ENCODE peak calls at places on chromosome 9, in nine cellular contexts. One of them, this sample, is unnamed.
A peak's percentile ranks its signal among the peaks of the same experiment; 100 is the strongest.

GRCh38 chr9:105842023-105842644 is 147.8 kb downstream of the TMEM38B start:
- DNase-seq in stimulated activated CD8-positive, alpha-beta memory T cell treated with anti-CD3 and anti-CD28 coated beads, Interleukin-2, amount 100 ng/mL, for 48 hours: no peak
- DNase-seq in NCI-H2081: peak; percentile 34
- DNase-seq in activated CD4-positive, alpha-beta T cell treated with anti-CD3 and anti-CD28 coated beads for 36 hours: peak; percentile 54
- DNase-seq in smooth muscle cell of the brain vasculature: no peak
- DNase-seq in adrenal gland: peak; percentile 25
- DNase-seq in GM10248: peak; percentile 50
- DNase-seq in stimulated activated CD4-positive, alpha-beta T cell treated with anti-CD3 and anti-CD28 coated beads, Interleukin-1b, Interleukin-23, amount 100 ng/mL, for 48 hours: peak; percentile 13
- DNase-seq in NCI-H774: no peak
- DNase-seq in this sample: no peak

GRCh38 chr9:128101690-128102089 is 25.8 kb downstream of the PTGES2 start:
- DNase-seq in stimulated activated CD8-positive, alpha-beta memory T cell treated with anti-CD3 and anti-CD28 coated beads, Interleukin-2, amount 100 ng/mL, for 48 hours: no peak
- DNase-seq in NCI-H2081: no peak
- DNase-seq in activated CD4-positive, alpha-beta T cell treated with anti-CD3 and anti-CD28 coated beads for 36 hours: no peak
- DNase-seq in smooth muscle cell of the brain vasculature: no peak
- DNase-seq in adrenal gland: no peak
- DNase-seq in GM10248: no peak
- DNase-seq in stimulated activated CD4-positive, alpha-beta T cell treated with anti-CD3 and anti-CD28 coated beads, Interleukin-1b, Interleukin-23, amount 100 ng/mL, for 48 hours: no peak
- DNase-seq in NCI-H774: no peak
- DNase-seq in this sample: no peak

GRCh38 chr9:131738293-131738692 is 1.6 kb downstream of the RAPGEF1 start:
- DNase-seq in stimulated activated CD8-positive, alpha-beta memory T cell treated with anti-CD3 and anti-CD28 coated beads, Interleukin-2, amount 100 ng/mL, for 48 hours: no peak
- DNase-seq in NCI-H2081: no peak
- DNase-seq in activated CD4-positive, alpha-beta T cell treated with anti-CD3 and anti-CD28 coated beads for 36 hours: no peak
- DNase-seq in smooth muscle cell of the brain vasculature: no peak
- DNase-seq in adrenal gland: no peak
- DNase-seq in GM10248: no peak
- DNase-seq in stimulated activated CD4-positive, alpha-beta T cell treated with anti-CD3 and anti-CD28 coated beads, Interleukin-1b, Interleukin-23, amount 100 ng/mL, for 48 hours: no peak
- DNase-seq in NCI-H774: no peak
- DNase-seq in this sample: no peak

GRCh38 chr9:97758334-97758916 is 61.3 kb upstream of the XPA start:
- DNase-seq in stimulated activated CD8-positive, alpha-beta memory T cell treated with anti-CD3 and anti-CD28 coated beads, Interleukin-2, amount 100 ng/mL, for 48 hours: no peak
- DNase-seq in NCI-H2081: no peak
- DNase-seq in activated CD4-positive, alpha-beta T cell treated with anti-CD3 and anti-CD28 coated beads for 36 hours: no peak
- DNase-seq in smooth muscle cell of the brain vasculature: no peak
- DNase-seq in adrenal gland: no peak
- DNase-seq in GM10248: no peak
- DNase-seq in stimulated activated CD4-positive, alpha-beta T cell treated with anti-CD3 and anti-CD28 coated beads, Interleukin-1b, Interleukin-23, amount 100 ng/mL, for 48 hours: no peak
- DNase-seq in NCI-H774: no peak
- DNase-seq in this sample: no peak

GRCh38 chr9:36993933-36994764 is 39.9 kb downstream of the PAX5 start:
- DNase-seq in stimulated activated CD8-positive, alpha-beta memory T cell treated with anti-CD3 and anti-CD28 coated beads, Interleukin-2, amount 100 ng/mL, for 48 hours: no peak
- DNase-seq in NCI-H2081: no peak
- DNase-seq in activated CD4-positive, alpha-beta T cell treated with anti-CD3 and anti-CD28 coated beads for 36 hours: no peak
- DNase-seq in smooth muscle cell of the brain vasculature: no peak
- DNase-seq in adrenal gland: no peak
- DNase-seq in GM10248: peak; percentile 81
- DNase-seq in stimulated activated CD4-positive, alpha-beta T cell treated with anti-CD3 and anti-CD28 coated beads, Interleukin-1b, Interleukin-23, amount 100 ng/mL, for 48 hours: no peak
- DNase-seq in NCI-H774: no peak
- DNase-seq in this sample: no peak

GRCh38 chr9:125106285-125106893 is 36.9 kb downstream of the SCAI start:
- DNase-seq in stimulated activated CD8-positive, alpha-beta memory T cell treated with anti-CD3 and anti-CD28 coated beads, Interleukin-2, amount 100 ng/mL, for 48 hours: no peak
- DNase-seq in NCI-H2081: no peak
- DNase-seq in activated CD4-positive, alpha-beta T cell treated with anti-CD3 and anti-CD28 coated beads for 36 hours: no peak
- DNase-seq in smooth muscle cell of the brain vasculature: no peak
- DNase-seq in adrenal gland: no peak
- DNase-seq in GM10248: no peak
- DNase-seq in stimulated activated CD4-positive, alpha-beta T cell treated with anti-CD3 and anti-CD28 coated beads, Interleukin-1b, Interleukin-23, amount 100 ng/mL, for 48 hours: no peak
- DNase-seq in NCI-H774: no peak
- DNase-seq in this sample: no peak

GRCh38 chr9:81874926-81875325 is 53.3 kb upstream of the SPATA31D4 start:
- DNase-seq in stimulated activated CD8-positive, alpha-beta memory T cell treated with anti-CD3 and anti-CD28 coated beads, Interleukin-2, amount 100 ng/mL, for 48 hours: no peak
- DNase-seq in NCI-H2081: no peak
- DNase-seq in activated CD4-positive, alpha-beta T cell treated with anti-CD3 and anti-CD28 coated beads for 36 hours: no peak
- DNase-seq in smooth muscle cell of the brain vasculature: peak; percentile 67
- DNase-seq in adrenal gland: no peak
- DNase-seq in GM10248: no peak
- DNase-seq in stimulated activated CD4-positive, alpha-beta T cell treated with anti-CD3 and anti-CD28 coated beads, Interleukin-1b, Interleukin-23, amount 100 ng/mL, for 48 hours: no peak
- DNase-seq in NCI-H774: no peak
- DNase-seq in this sample: no peak

GRCh38 chr9:96169488-96169887 is 132.5 kb downstream of the HSD17B3 start:
- DNase-seq in stimulated activated CD8-positive, alpha-beta memory T cell treated with anti-CD3 and anti-CD28 coated beads, Interleukin-2, amount 100 ng/mL, for 48 hours: no peak
- DNase-seq in NCI-H2081: peak; percentile 8
- DNase-seq in activated CD4-positive, alpha-beta T cell treated with anti-CD3 and anti-CD28 coated beads for 36 hours: no peak
- DNase-seq in smooth muscle cell of the brain vasculature: peak; percentile 70
- DNase-seq in adrenal gland: peak; percentile 39
- DNase-seq in GM10248: no peak
- DNase-seq in stimulated activated CD4-positive, alpha-beta T cell treated with anti-CD3 and anti-CD28 coated beads, Interleukin-1b, Interleukin-23, amount 100 ng/mL, for 48 hours: no peak
- DNase-seq in NCI-H774: no peak
- DNase-seq in this sample: peak; percentile 22

GRCh38 chr9:2824564-2824963 is 19.3 kb downstream of the PUM3 start:
- DNase-seq in stimulated activated CD8-positive, alpha-beta memory T cell treated with anti-CD3 and anti-CD28 coated beads, Interleukin-2, amount 100 ng/mL, for 48 hours: no peak
- DNase-seq in NCI-H2081: no peak
- DNase-seq in activated CD4-positive, alpha-beta T cell treated with anti-CD3 and anti-CD28 coated beads for 36 hours: peak; percentile 46
- DNase-seq in smooth muscle cell of the brain vasculature: no peak
- DNase-seq in adrenal gland: peak; percentile 37
- DNase-seq in GM10248: no peak
- DNase-seq in stimulated activated CD4-positive, alpha-beta T cell treated with anti-CD3 and anti-CD28 coated beads, Interleukin-1b, Interleukin-23, amount 100 ng/mL, for 48 hours: no peak
- DNase-seq in NCI-H774: no peak
- DNase-seq in this sample: peak; percentile 64

GRCh38 chr9:120878188-120879130 is 1.5 kb upstream of the PHF19 start:
- DNase-seq in stimulated activated CD8-positive, alpha-beta memory T cell treated with anti-CD3 and anti-CD28 coated beads, Interleukin-2, amount 100 ng/mL, for 48 hours: no peak
- DNase-seq in NCI-H2081: no peak
- DNase-seq in activated CD4-positive, alpha-beta T cell treated with anti-CD3 and anti-CD28 coated beads for 36 hours: peak; percentile 59
- DNase-seq in smooth muscle cell of the brain vasculature: no peak
- DNase-seq in adrenal gland: no peak
- DNase-seq in GM10248: no peak
- DNase-seq in stimulated activated CD4-positive, alpha-beta T cell treated with anti-CD3 and anti-CD28 coated beads, Interleukin-1b, Interleukin-23, amount 100 ng/mL, for 48 hours: peak; percentile 40
- DNase-seq in NCI-H774: peak; percentile 44
- DNase-seq in this sample: no peak

GRCh38 chr9:72952914-72953313 is at the start of gene ALDH1A1:
- DNase-seq in stimulated activated CD8-positive, alpha-beta memory T cell treated with anti-CD3 and anti-CD28 coated beads, Interleukin-2, amount 100 ng/mL, for 48 hours: no peak
- DNase-seq in NCI-H2081: peak; percentile 51
- DNase-seq in activated CD4-positive, alpha-beta T cell treated with anti-CD3 and anti-CD28 coated beads for 36 hours: no peak
- DNase-seq in smooth muscle cell of the brain vasculature: no peak
- DNase-seq in adrenal gland: no peak
- DNase-seq in GM10248: no peak
- DNase-seq in stimulated activated CD4-positive, alpha-beta T cell treated with anti-CD3 and anti-CD28 coated beads, Interleukin-1b, Interleukin-23, amount 100 ng/mL, for 48 hours: no peak
- DNase-seq in NCI-H774: peak; percentile 69
- DNase-seq in this sample: peak; percentile 66

GRCh38 chr9:2281031-2281802 is 266.1 kb downstream of the SMARCA2 start:
- DNase-seq in stimulated activated CD8-positive, alpha-beta memory T cell treated with anti-CD3 and anti-CD28 coated beads, Interleukin-2, amount 100 ng/mL, for 48 hours: no peak
- DNase-seq in NCI-H2081: no peak
- DNase-seq in activated CD4-positive, alpha-beta T cell treated with anti-CD3 and anti-CD28 coated beads for 36 hours: no peak
- DNase-seq in smooth muscle cell of the brain vasculature: no peak
- DNase-seq in adrenal gland: no peak
- DNase-seq in GM10248: no peak
- DNase-seq in stimulated activated CD4-positive, alpha-beta T cell treated with anti-CD3 and anti-CD28 coated beads, Interleukin-1b, Interleukin-23, amount 100 ng/mL, for 48 hours: no peak
- DNase-seq in NCI-H774: no peak
- DNase-seq in this sample: no peak

This sample was measured in pancreas.